ENCODE peak calls at places on chromosomes 2 and 18, in eight cellular contexts. One of them, this sample, is unnamed.

GRCh38 chr2:53381271-53381670 is 386.3 kb upstream of the CHAC2 start:
- DNase-seq in uterus: no peak
- DNase-seq in endothelial cell of umbilical vein: no peak
- DNase-seq in H54: no peak
- DNase-seq in HCT116: no peak
- DNase-seq in sigmoid colon: no peak
- DNase-seq in GM12891: no peak
- DNase-seq in heart left ventricle: peak; percentile 29
- DNase-seq in this sample: no peak

GRCh38 chr2:227499971-227500630 is 28.1 kb downstream of the AGFG1 start:
- DNase-seq in uterus: no peak
- DNase-seq in endothelial cell of umbilical vein: no peak
- DNase-seq in H54: no peak
- DNase-seq in HCT116: no peak
- DNase-seq in sigmoid colon: no peak
- DNase-seq in GM12891: no peak
- DNase-seq in heart left ventricle: no peak
- DNase-seq in this sample: no peak

GRCh38 chr2:101064868-101065549 is 62.9 kb downstream of the RPL31 start:
- DNase-seq in uterus: no peak
- DNase-seq in endothelial cell of umbilical vein: peak; percentile 68
- DNase-seq in H54: peak; percentile 53
- DNase-seq in HCT116: peak; percentile 57
- DNase-seq in sigmoid colon: no peak
- DNase-seq in GM12891: no peak
- DNase-seq in heart left ventricle: no peak
- DNase-seq in this sample: no peak

GRCh38 chr2:17337507-17337906 is 180.7 kb downstream of the RAD51AP2 start:
- DNase-seq in uterus: no peak
- DNase-seq in endothelial cell of umbilical vein: no peak
- DNase-seq in H54: no peak
- DNase-seq in HCT116: no peak
- DNase-seq in sigmoid colon: no peak
- DNase-seq in GM12891: no peak
- DNase-seq in heart left ventricle: no peak
- DNase-seq in this sample: no peak

GRCh38 chr2:221943078-221943810 is 355.6 kb downstream of the PAX3 start:
- DNase-seq in uterus: peak; percentile 34
- DNase-seq in endothelial cell of umbilical vein: peak; percentile 83
- DNase-seq in H54: peak; percentile 6
- DNase-seq in HCT116: no peak
- DNase-seq in sigmoid colon: peak; percentile 94
- DNase-seq in GM12891: no peak
- DNase-seq in heart left ventricle: no peak
- DNase-seq in this sample: no peak

GRCh38 chr2:54977149-54977548 is 73.1 kb downstream of the RTN4 start:
- DNase-seq in uterus: no peak
- DNase-seq in endothelial cell of umbilical vein: no peak
- DNase-seq in H54: no peak
- DNase-seq in HCT116: no peak
- DNase-seq in sigmoid colon: no peak
- DNase-seq in GM12891: no peak
- DNase-seq in heart left ventricle: no peak
- DNase-seq in this sample: no peak

GRCh38 chr2:236177967-236178909 is 10.1 kb upstream of the GBX2 start:
- DNase-seq in uterus: no peak
- DNase-seq in endothelial cell of umbilical vein: peak; percentile 78
- DNase-seq in H54: peak; percentile 88
- DNase-seq in HCT116: peak; percentile 56
- DNase-seq in sigmoid colon: peak; percentile 74
- DNase-seq in GM12891: no peak
- DNase-seq in heart left ventricle: no peak
- DNase-seq in this sample: no peak

GRCh38 chr2:166060191-166060590 is 67.6 kb downstream of the SCN1A start:
- DNase-seq in uterus: no peak
- DNase-seq in endothelial cell of umbilical vein: no peak
- DNase-seq in H54: no peak
- DNase-seq in HCT116: no peak
- DNase-seq in sigmoid colon: no peak
- DNase-seq in GM12891: no peak
- DNase-seq in heart left ventricle: no peak
- DNase-seq in this sample: no peak

GRCh38 chr2:170298115-170298514 is 120.2 kb downstream of the MYO3B start:
- DNase-seq in uterus: no peak
- DNase-seq in endothelial cell of umbilical vein: no peak
- DNase-seq in H54: no peak
- DNase-seq in HCT116: no peak
- DNase-seq in sigmoid colon: no peak
- DNase-seq in GM12891: peak; percentile 2
- DNase-seq in heart left ventricle: no peak
- DNase-seq in this sample: no peak

GRCh38 chr2:108982259-108982679 is 6.8 kb downstream of the EDAR start:
- DNase-seq in uterus: no peak
- DNase-seq in endothelial cell of umbilical vein: no peak
- DNase-seq in H54: no peak
- DNase-seq in HCT116: no peak
- DNase-seq in sigmoid colon: no peak
- DNase-seq in GM12891: no peak
- DNase-seq in heart left ventricle: no peak
- DNase-seq in this sample: no peak

GRCh38 chr2:19810637-19811036 is 91.1 kb downstream of the TTC32 start:
- DNase-seq in uterus: no peak
- DNase-seq in endothelial cell of umbilical vein: no peak
- DNase-seq in H54: no peak
- DNase-seq in HCT116: no peak
- DNase-seq in sigmoid colon: no peak
- DNase-seq in GM12891: no peak
- DNase-seq in heart left ventricle: peak; percentile 20
- DNase-seq in this sample: no peak

GRCh38 chr2:160111951-160112798 is 49.8 kb upstream of the PLA2R1 start:
- DNase-seq in uterus: no peak
- DNase-seq in endothelial cell of umbilical vein: no peak
- DNase-seq in H54: no peak
- DNase-seq in HCT116: no peak
- DNase-seq in sigmoid colon: no peak
- DNase-seq in GM12891: no peak
- DNase-seq in heart left ventricle: no peak
- DNase-seq in this sample: no peak

GRCh38 chr2:141611981-141612380 is 518.8 kb downstream of the LRP1B start:
- DNase-seq in uterus: no peak
- DNase-seq in endothelial cell of umbilical vein: peak; percentile 85
- DNase-seq in H54: peak; percentile 1
- DNase-seq in HCT116: no peak
- DNase-seq in sigmoid colon: no peak
- DNase-seq in GM12891: no peak
- DNase-seq in heart left ventricle: no peak
- DNase-seq in this sample: no peak

GRCh38 chr18:21112543-21113105 is 1.0 kb upstream of the ROCK1 start:
- DNase-seq in uterus: no peak
- DNase-seq in endothelial cell of umbilical vein: no peak
- DNase-seq in H54: no peak
- DNase-seq in HCT116: no peak
- DNase-seq in sigmoid colon: no peak
- DNase-seq in GM12891: no peak
- DNase-seq in heart left ventricle: no peak
- DNase-seq in this sample: no peak

GRCh38 chr18:21110667-21111350 is 804 bp downstream of the ROCK1 start:
- DNase-seq in uterus: no peak
- DNase-seq in endothelial cell of umbilical vein: no peak
- DNase-seq in H54: no peak
- DNase-seq in HCT116: no peak
- DNase-seq in sigmoid colon: peak; percentile 74
- DNase-seq in GM12891: peak; percentile 3
- DNase-seq in heart left ventricle: peak; percentile 32
- DNase-seq in this sample: peak; percentile 75

GRCh38 chr18:21112140-21112473 is 494 bp upstream of the ROCK1 start:
- DNase-seq in uterus: peak; percentile 85
- DNase-seq in endothelial cell of umbilical vein: no peak
- DNase-seq in H54: no peak
- DNase-seq in HCT116: no peak
- DNase-seq in sigmoid colon: no peak
- DNase-seq in GM12891: peak; percentile 11
- DNase-seq in heart left ventricle: no peak
- DNase-seq in this sample: no peak

GRCh38 chr18:21109936-21110666 is 1.5 kb downstream of the ROCK1 start:
- DNase-seq in uterus: no peak
- DNase-seq in endothelial cell of umbilical vein: peak; percentile 49
- DNase-seq in H54: no peak
- DNase-seq in HCT116: no peak
- DNase-seq in sigmoid colon: no peak
- DNase-seq in GM12891: no peak
- DNase-seq in heart left ventricle: no peak
- DNase-seq in this sample: no peak

GRCh38 chr18:21111351-21112139 is at the start of gene ROCK1:
- DNase-seq in uterus: peak; percentile 99
- DNase-seq in endothelial cell of umbilical vein: peak; percentile 96
- DNase-seq in H54: peak; percentile 75
- DNase-seq in HCT116: peak; percentile 89
- DNase-seq in sigmoid colon: peak; percentile 99
- DNase-seq in GM12891: peak; percentile 81
- DNase-seq in heart left ventricle: peak; percentile 99
- DNase-seq in this sample: peak; percentile 99
- TF ChIP-seq POLR2A in uterus: peak; percentile 76
- TF ChIP-seq POLR2A in endothelial cell of umbilical vein: peak; percentile 59
- TF ChIP-seq POLR2A in H54: peak; percentile 39
- TF ChIP-seq POLR2A in HCT116: peak; percentile 45
- TF ChIP-seq POLR2A in sigmoid colon: no peak
- TF ChIP-seq POLR2A in GM12891: peak; percentile 81
- TF ChIP-seq POLR2A in heart left ventricle: no peak
- TF ChIP-seq POLR2A in this sample: peak; percentile 69

GRCh38 chr2:31889044-31889443 is 121.8 kb downstream of the MEMO1 start:
- DNase-seq in uterus: no peak
- DNase-seq in endothelial cell of umbilical vein: no peak
- DNase-seq in H54: no peak
- DNase-seq in HCT116: no peak
- DNase-seq in sigmoid colon: no peak
- DNase-seq in GM12891: no peak
- DNase-seq in heart left ventricle: no peak
- DNase-seq in this sample: no peak

GRCh38 chr2:31893093-31893492 is 117.7 kb downstream of the MEMO1 start:
- DNase-seq in uterus: no peak
- DNase-seq in endothelial cell of umbilical vein: no peak
- DNase-seq in H54: no peak
- DNase-seq in HCT116: no peak
- DNase-seq in sigmoid colon: no peak
- DNase-seq in GM12891: no peak
- DNase-seq in heart left ventricle: no peak
- DNase-seq in this sample: no peak

GRCh38 chr2:31896293-31896692 is 114.5 kb downstream of the MEMO1 start:
- DNase-seq in uterus: no peak
- DNase-seq in endothelial cell of umbilical vein: no peak
- DNase-seq in H54: no peak
- DNase-seq in HCT116: no peak
- DNase-seq in sigmoid colon: no peak
- DNase-seq in GM12891: no peak
- DNase-seq in heart left ventricle: no peak
- DNase-seq in this sample: no peak

GRCh38 chr2:31894656-31895055 is 116.2 kb downstream of the MEMO1 start:
- DNase-seq in uterus: no peak
- DNase-seq in endothelial cell of umbilical vein: no peak
- DNase-seq in H54: no peak
- DNase-seq in HCT116: no peak
- DNase-seq in sigmoid colon: no peak
- DNase-seq in GM12891: no peak
- DNase-seq in heart left ventricle: no peak
- DNase-seq in this sample: no peak
- TF ChIP-seq POLR2A in uterus: no peak
- TF ChIP-seq POLR2A in endothelial cell of umbilical vein: no peak
- TF ChIP-seq POLR2A in H54: no peak
- TF ChIP-seq POLR2A in HCT116: no peak
- TF ChIP-seq POLR2A in sigmoid colon: no peak
- TF ChIP-seq POLR2A in GM12891: no peak
- TF ChIP-seq POLR2A in heart left ventricle: no peak
- TF ChIP-seq POLR2A in this sample: no peak

DNA sequence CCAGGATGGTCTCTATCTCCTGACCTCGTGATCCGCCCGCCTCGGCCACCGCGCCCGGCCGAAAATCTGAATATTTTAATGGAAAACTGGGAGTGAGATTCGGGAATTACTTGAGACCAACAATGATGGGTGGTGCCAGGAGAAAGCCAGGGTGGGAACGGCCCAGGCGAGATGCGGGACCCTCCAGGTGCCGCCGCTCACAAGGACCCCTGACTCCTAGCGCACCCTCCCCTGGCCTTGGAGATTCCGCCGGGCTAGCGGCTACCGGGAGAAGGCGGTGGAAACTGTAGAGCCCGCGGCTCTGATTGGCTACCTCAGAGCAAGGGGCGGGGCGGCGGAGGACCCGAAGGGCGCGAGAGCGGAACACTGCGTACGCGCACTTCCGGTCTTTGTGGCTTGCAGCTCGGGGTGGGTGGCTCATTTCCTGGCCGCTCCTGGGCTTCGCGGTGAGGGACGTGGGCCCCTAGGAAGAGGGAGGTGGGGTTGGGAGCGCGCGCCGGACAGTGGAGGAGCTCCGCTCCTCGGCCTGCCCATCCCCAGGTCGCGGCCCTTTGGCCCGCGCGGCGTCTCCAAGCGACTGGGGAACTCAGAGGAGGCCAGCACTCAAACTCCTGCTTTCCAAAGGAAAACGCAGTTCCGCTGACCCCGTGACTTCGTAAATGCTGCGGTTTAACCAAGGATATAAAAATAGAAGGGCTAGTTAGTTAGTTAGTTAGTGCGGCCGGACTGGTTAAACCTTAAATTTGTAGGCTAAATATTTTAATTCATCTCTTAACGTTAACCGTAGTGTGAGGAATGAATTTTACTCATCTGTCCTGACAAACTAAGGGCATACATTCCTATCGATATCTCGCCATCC is at the start of gene ZNF397:
- DNase-seq in uterus: peak; percentile 97
- DNase-seq in endothelial cell of umbilical vein: peak; percentile 97
- DNase-seq in H54: peak; percentile 76
- DNase-seq in HCT116: peak; percentile 87
- DNase-seq in sigmoid colon: peak; percentile 99
- DNase-seq in GM12891: peak; percentile 80
- DNase-seq in heart left ventricle: peak; percentile 99
- DNase-seq in this sample: peak; percentile 99
- TF ChIP-seq POLR2A in uterus: peak; percentile 97
- TF ChIP-seq POLR2A in endothelial cell of umbilical vein: peak; percentile 70
- TF ChIP-seq POLR2A in H54: peak; percentile 59
- TF ChIP-seq POLR2A in HCT116: peak; percentile 77
- TF ChIP-seq POLR2A in sigmoid colon: peak; percentile 93
- TF ChIP-seq POLR2A in GM12891: peak; percentile 90
- TF ChIP-seq POLR2A in heart left ventricle: peak; percentile 67
- TF ChIP-seq POLR2A in this sample: peak; percentile 98

GRCh38 chr2:16268301-16269000 is 328.1 kb downstream of the MYCN start:
- DNase-seq in uterus: no peak
- DNase-seq in endothelial cell of umbilical vein: no peak
- DNase-seq in H54: no peak
- DNase-seq in HCT116: no peak
- DNase-seq in sigmoid colon: no peak
- DNase-seq in GM12891: no peak
- DNase-seq in heart left ventricle: no peak
- DNase-seq in this sample: no peak
- TF ChIP-seq POLR2A in uterus: no peak
- TF ChIP-seq POLR2A in endothelial cell of umbilical vein: no peak
- TF ChIP-seq POLR2A in H54: no peak
- TF ChIP-seq POLR2A in HCT116: no peak
- TF ChIP-seq POLR2A in sigmoid colon: no peak
- TF ChIP-seq POLR2A in GM12891: no peak
- TF ChIP-seq POLR2A in heart left ventricle: no peak
- TF ChIP-seq POLR2A in this sample: no peak

GRCh38 chr2:147843864-147844690 is 752 bp upstream of the ACVR2A start:
- DNase-seq in uterus: peak; percentile 93
- DNase-seq in endothelial cell of umbilical vein: peak; percentile 85
- DNase-seq in H54: peak; percentile 87
- DNase-seq in HCT116: peak; percentile 54
- DNase-seq in sigmoid colon: peak; percentile 96
- DNase-seq in GM12891: peak; percentile 85
- DNase-seq in heart left ventricle: peak; percentile 94
- DNase-seq in this sample: peak; percentile 95
- TF ChIP-seq POLR2A in uterus: peak; percentile 36
- TF ChIP-seq POLR2A in endothelial cell of umbilical vein: no peak
- TF ChIP-seq POLR2A in H54: peak; percentile 64
- TF ChIP-seq POLR2A in HCT116: no peak
- TF ChIP-seq POLR2A in sigmoid colon: no peak
- TF ChIP-seq POLR2A in GM12891: no peak
- TF ChIP-seq POLR2A in heart left ventricle: no peak
- TF ChIP-seq POLR2A in this sample: peak; percentile 88

This sample was measured in right lobe of liver.